ENCODE peak calls at places on chromosomes 2 and 18, in four cellular contexts. E is A549, R is right lobe of liver, X is thyroid gland. L is an unnamed sample.

GRCh38 chr2:134280726-134281125 is 26.9 kb downstream of the MGAT5 start:
- DNase-seq in E (no peak), R (no peak), X (no peak), L (no peak)

GRCh38 chr2:75788154-75788553 is 77.4 kb upstream of the GCFC2 start:
- DNase-seq in E (no peak), R (no peak), X (no peak), L (no peak)

GRCh38 chr18:66601649-66602048 is 2.2 kb downstream of the CDH19 start:
- DNase-seq in E (no peak), R (no peak), X (no peak), L (no peak)

GRCh38 chr2:238021327-238021726 is 39.5 kb upstream of the SCLY start:
- DNase-seq in E (peak; percentile 41), R (no peak), X (no peak), L (no peak)

GRCh38 chr2:161445097-161445496 is 29.0 kb downstream of the TBR1 start:
- DNase-seq in E (no peak), R (no peak), X (no peak), L (no peak)

GRCh38 chr18:66271927-66272326 is 332.0 kb downstream of the CDH19 start:
- DNase-seq in E (no peak), R (no peak), X (no peak), L (no peak)

GRCh38 chr18:36294031-36294430 is 3.5 kb upstream of the FHOD3 start:
- DNase-seq in E (no peak), R (no peak), X (no peak), L (no peak)

GRCh38 chr2:437772-438393 is 150.0 kb upstream of the ALKAL2 start:
- DNase-seq in E (no peak), R (no peak), X (no peak), L (no peak)

GRCh38 chr2:120287183-120288015 is 34.7 kb downstream of the RALB start:
- DNase-seq in E (peak; percentile 71), R (no peak), X (peak; percentile 40), L (no peak)

GRCh38 chr2:152647417-152648010 is 69.7 kb downstream of the PRPF40A start:
- DNase-seq in E (no peak), R (peak; percentile 60), X (peak; percentile 92), L (peak; percentile 77)

GRCh38 chr2:206368933-206369569 is 74.3 kb upstream of the ADAM23 start:
- DNase-seq in E (no peak), R (no peak), X (no peak), L (no peak)

GRCh38 chr2:169391236-169391635 is 28.9 kb upstream of the LRP2 start:
- DNase-seq in E (no peak), R (no peak), X (no peak), L (no peak)

GRCh38 chr18:59607471-59607870 is 89.8 kb downstream of the CCBE1 start:
- DNase-seq in E (no peak), R (no peak), X (no peak), L (no peak)

GRCh38 chr2:46802665-46803550 is 112.7 kb downstream of the MCFD2 start:
- DNase-seq in E (no peak), R (no peak), X (no peak), L (peak; percentile 2)
- TF ChIP-seq CTCF in E (no peak), R (no peak), X (no peak), L (no peak)

DNA sequence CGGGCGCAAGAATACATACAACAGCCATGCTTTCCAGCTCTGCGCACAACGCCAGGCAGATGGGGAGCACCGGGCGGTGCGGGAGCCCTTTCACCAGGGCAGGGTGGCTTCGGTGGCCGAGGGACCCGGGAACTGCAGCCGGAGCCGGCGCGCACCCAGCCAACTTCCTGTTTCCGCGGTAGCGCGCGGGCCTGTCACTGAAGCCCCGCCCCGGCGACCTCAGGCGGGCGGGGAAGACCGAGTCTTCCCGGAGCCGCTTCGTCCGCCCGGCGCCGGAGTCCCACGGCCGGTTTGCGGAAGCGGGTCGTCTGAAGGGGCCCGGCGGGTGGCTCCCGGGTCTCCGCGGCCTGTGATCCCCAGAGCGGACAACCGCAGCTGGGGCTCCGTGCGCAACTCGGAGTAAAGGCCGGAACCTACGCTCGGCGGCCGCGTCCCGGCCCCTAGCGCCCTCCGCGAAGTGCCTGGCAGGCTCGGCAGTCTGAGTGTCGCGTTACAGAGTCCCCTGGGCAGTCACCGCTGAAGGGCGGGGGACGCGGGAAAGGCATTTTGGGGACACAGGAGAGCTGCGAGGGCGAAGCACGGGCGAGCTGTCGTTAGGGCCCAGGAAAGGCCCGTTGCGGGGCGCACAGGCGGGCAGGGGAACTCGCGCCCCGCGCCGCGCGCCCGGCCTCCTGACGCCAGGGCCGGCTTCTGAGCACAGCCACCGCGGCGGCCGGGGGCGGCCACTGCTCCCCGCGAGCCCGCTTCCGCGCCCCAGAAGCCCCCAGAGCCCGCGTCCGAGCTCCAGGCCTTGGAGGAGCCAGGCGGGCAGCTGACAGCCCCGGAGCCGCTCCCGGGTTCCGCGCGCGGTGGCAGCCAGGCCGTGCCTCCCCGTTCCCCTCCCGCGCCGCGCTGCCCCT is at the start of gene MPPE1:
- DNase-seq in E (peak; percentile 83), R (peak; percentile 93), X (peak; percentile 91), L (peak; percentile 86)
- TF ChIP-seq POLR2A in E (peak; percentile 62), R (peak; percentile 98), X (peak; percentile 71), L (peak; percentile 93)

GRCh38 chr2:51707625-51708024 is 675.7 kb upstream of the NRXN1 start:
- DNase-seq in E (no peak), R (no peak), X (no peak), L (no peak)

GRCh38 chr2:51710222-51710621 is 678.3 kb upstream of the NRXN1 start:
- DNase-seq in E (peak; percentile 23), R (peak; percentile 15), X (no peak), L (no peak)

GRCh38 chr2:51711761-51712160 is 679.8 kb upstream of the NRXN1 start:
- DNase-seq in E (no peak), R (no peak), X (no peak), L (no peak)

GRCh38 chr2:51705418-51705817 is 673.5 kb upstream of the NRXN1 start:
- DNase-seq in E (no peak), R (no peak), X (no peak), L (no peak)

DNA sequence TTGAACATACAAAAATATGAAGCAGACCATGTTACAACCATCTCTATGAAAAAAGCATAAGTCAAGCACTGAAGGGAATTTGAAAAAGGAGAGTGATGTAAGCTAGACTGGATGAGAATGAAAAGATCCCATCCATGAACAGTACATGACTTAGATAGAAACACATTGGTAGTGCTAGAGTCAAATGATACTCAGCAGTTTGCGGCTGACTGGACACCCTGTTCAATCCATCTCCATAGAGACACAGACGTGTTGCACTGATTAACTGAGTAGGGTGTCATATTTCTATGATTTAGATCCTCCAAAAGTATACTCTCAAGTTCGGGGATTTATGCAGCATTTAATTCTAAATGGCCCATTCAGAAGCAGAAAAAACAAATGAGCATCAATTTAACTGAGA is 674.3 kb upstream of the NRXN1 start:
- DNase-seq in E (no peak), R (no peak), X (peak; percentile 2), L (no peak)
- TF ChIP-seq CTCF in E (no peak), R (no peak), X (no peak), L (no peak)

DNA sequence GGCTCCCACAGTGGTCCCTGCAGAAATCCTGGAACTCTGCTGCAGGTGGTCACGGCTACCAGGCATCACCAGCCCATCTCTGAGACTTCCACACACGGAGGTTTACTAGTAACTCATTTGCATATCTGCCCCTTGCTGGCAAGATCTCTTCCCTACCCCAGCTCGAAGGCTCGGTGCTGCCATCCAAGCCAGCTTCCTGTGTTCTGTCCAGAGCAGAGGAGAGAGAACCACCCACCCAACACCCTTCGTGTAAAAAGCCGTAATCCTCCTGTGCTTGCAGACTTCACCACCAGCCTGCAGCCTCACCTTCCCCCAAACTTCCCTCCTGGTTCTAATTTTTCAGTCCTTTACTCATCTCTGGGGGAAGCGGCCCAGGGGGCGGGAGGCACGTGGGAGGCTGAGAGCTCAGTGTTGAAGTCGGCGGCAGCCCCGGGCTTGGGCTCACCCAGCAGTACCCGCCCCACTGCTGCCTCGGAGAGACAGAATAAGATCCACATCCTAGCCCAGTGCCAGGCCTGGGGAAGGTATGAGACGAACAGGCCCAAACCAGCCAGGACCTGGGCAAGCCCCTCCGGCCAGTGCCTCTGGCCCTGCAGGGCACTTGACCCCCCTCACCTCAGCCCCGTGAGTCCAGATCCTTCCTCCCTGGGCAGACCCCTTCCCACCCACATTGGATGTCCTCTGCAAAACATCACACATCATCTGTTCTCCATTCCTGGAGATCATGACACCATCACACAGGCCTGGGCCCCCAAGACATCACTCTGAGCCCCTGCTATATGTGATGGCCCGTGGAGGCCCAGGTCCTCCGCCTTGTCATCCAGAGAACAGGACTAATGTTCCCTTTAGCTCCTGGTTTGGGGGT is 145.8 kb upstream of the ID2 start:
- DNase-seq in E (no peak), R (no peak), X (no peak), L (no peak)
- TF ChIP-seq POLR2A in E (no peak), R (no peak), X (no peak), L (no peak)

GRCh38 chr18:12328179-12328823 is 20.3 kb downstream of the TUBB6 start:
- DNase-seq in E (no peak), R (no peak), X (no peak), L (no peak)
- TF ChIP-seq CTCF in E (peak; percentile 27), R (no peak), X (no peak), L (no peak)

L was measured in prostate gland.